ENCODE peak calls at places on chromosomes 2 and 18, in eight cellular contexts. H is cardiac fibroblast, A is fibroblast of lung, U is A549, W is foreskin fibroblast, V is mucosa of descending colon, C is BJ, R is PC-9. E is an unnamed sample.

GRCh38 chr18:74760026-74760425 is 162.4 kb downstream of the ZNF407 start:
- DNase-seq in H (no peak), A (no peak), U (no peak), W (no peak), V (no peak), C (no peak), R (no peak), E (no peak)

GRCh38 chr2:210617732-210618330 is 61.4 kb downstream of the CPS1 start:
- DNase-seq in H (peak), A (peak), U (peak), W (peak), V (peak), C (no peak), R (no peak), E (peak)

GRCh38 chr2:15939556-15939853 is 845 bp upstream of the MYCN start:
- DNase-seq in H (no peak), A (no peak), U (peak), W (no peak), V (no peak), C (no peak), R (peak), E (no peak)

GRCh38 chr2:111121028-111121872 is 536 bp downstream of the BCL2L11 start:
- DNase-seq in H (peak), A (peak), U (no peak), W (peak), V (peak), C (no peak), R (peak), E (peak)

GRCh38 chr2:20539776-20540586 is 93.1 kb downstream of the RHOB start:
- DNase-seq in H (no peak), A (no peak), U (no peak), W (peak), V (no peak), C (no peak), R (no peak), E (no peak)

GRCh38 chr2:205405752-205406151 is 276.5 kb upstream of the NRP2 start:
- DNase-seq in H (peak), A (peak), U (no peak), W (peak), V (no peak), C (peak), R (no peak), E (peak)

GRCh38 chr2:99850076-99850710 is 292.2 kb downstream of the AFF3 start:
- DNase-seq in H (no peak), A (peak), U (no peak), W (no peak), V (no peak), C (no peak), R (no peak), E (peak)

GRCh38 chr18:38539373-38539772 is 973.8 kb upstream of the CELF4 start:
- DNase-seq in H (no peak), A (no peak), U (no peak), W (no peak), V (no peak), C (no peak), R (no peak), E (no peak)

GRCh38 chr2:68620762-68621161 is 22.6 kb upstream of the PROKR1 start:
- DNase-seq in H (no peak), A (peak), U (no peak), W (no peak), V (no peak), C (no peak), R (no peak), E (no peak)

GRCh38 chr2:191241418-191241817 is 3.8 kb upstream of the MYO1B start:
- DNase-seq in H (no peak), A (no peak), U (no peak), W (no peak), V (no peak), C (no peak), R (no peak), E (no peak)

GRCh38 chr2:27249077-27249890 is 13.6 kb downstream of the SLC30A3 start:
- DNase-seq in H (no peak), A (no peak), U (no peak), W (peak), V (no peak), C (no peak), R (no peak), E (peak)

GRCh38 chr2:204545861-204546773 is 842 bp downstream of the PARD3B start:
- DNase-seq in H (no peak), A (no peak), U (no peak), W (peak), V (peak), C (no peak), R (peak), E (no peak)

GRCh38 chr2:9985531-9985930 is 34.0 kb downstream of the GRHL1 start:
- DNase-seq in H (no peak), A (no peak), U (no peak), W (peak), V (no peak), C (no peak), R (no peak), E (no peak)

DNA sequence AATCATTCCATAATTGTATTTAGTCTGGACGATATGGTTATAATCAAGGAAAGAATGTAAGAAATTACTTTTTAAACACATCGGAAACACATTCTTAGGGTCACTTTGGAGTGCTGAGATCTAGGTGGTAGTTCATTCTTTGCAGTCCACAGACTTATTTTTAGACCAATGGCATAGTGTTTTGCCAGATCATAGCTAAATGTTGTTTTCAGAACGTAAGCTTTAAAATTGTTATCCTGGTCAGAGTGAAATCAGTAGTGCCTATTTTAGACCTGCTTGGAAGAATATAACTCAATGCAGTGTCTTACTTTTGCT is 4.3 kb downstream of the MYL12A start:
- DNase-seq in H (peak), A (no peak), U (no peak), W (no peak), V (no peak), C (no peak), R (no peak), E (no peak)
- H3K4me3 ChIP-seq in H (no peak), A (no peak), U (no peak), W (peak), V (no peak), C (no peak), R (no peak), E (no peak)

DNA sequence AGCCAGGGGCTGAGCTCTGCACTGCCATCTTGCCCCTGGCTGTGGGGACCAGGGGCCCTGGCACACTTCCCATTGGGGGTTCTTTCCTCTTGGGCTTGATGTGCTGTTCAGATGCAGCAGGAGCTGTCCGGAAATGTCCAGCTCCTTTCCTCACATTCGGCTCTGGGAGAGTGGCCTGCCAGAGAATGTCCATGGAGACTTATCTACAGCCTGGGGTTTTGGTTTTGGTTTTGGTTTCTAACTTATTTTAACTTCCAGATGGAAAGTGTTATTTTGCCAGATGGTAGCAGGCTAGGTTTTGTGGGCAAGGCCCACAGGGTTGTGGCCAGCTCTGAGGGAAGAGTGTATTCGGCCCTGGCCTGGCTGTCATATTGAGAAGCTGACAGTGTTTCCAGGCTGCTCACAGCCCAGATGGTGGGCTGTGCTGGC is 177.3 kb downstream of the ANKRD30B start:
- DNase-seq in H (no peak), A (peak), U (no peak), W (peak), V (no peak), C (no peak), R (no peak), E (peak)
- TF ChIP-seq CTCF in H (no peak), A (no peak), U (no peak), W (no peak), V (no peak), C (no peak), R (no peak), E (no peak)

DNA sequence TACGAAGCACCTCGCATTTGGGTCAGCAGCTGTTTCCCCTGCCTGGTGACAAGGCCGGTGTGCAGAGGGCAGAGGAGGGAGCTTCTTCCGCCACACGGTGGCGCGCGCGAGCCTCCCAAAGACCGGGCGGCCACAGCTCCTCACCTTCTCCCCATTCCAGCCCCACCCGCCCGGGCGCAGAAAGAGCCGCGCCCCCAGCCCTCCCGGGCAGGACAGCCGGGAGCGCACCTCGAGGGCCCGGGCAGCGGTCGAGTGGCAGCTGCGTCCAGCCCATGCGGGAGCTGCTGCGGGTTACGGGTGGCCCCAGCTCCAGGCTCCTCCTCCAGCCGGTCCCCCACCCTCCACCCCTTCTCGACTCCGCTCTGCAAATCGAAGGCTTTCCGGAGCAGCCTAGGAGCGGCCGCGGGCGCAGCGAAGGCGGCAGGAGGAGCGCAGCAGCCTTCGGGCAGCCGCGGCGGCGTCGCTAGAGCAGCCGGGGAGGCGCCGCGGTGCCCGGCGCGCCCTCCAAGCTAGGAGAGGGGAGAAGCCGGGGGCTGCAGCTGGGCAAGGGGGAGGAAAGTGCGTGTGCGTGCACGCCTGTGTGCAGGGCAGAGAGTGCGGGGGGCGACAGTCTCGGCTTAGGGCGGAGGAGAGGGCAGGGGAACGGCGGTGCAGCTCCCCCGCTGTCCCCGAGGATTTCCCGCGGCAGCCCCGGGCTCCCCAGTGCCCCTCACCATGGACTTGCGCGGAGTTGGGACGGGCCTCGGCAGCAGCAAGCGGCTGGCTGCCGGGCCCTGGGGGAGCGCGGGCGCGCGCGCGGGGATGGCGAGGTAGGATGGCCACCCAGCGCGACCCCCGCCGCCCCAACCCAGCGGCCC is at the start of gene CCDC85A:
- DNase-seq in H (peak), A (peak), U (peak), W (peak), V (peak), C (no peak), R (peak), E (peak)
- H3K4me3 ChIP-seq in H (peak), A (no peak), U (peak), W (peak), V (no peak), C (peak), R (no peak), E (peak)

GRCh38 chr2:66574701-66575624 is 140.0 kb downstream of the MEIS1 start:
- DNase-seq in H (peak), A (peak), U (peak), W (peak), V (peak), C (no peak), R (peak), E (peak)
- TF ChIP-seq CTCF in H (peak), A (peak), U (peak), W (peak), V (no peak), C (peak), R (peak), E (peak)

GRCh38 chr2:120245933-120246332 is 6.7 kb upstream of the RALB start:
- DNase-seq in H (no peak), A (no peak), U (no peak), W (no peak), V (peak), C (no peak), R (peak), E (no peak)
- H3K4me3 ChIP-seq in H (no peak), A (no peak), U (no peak), W (no peak), V (no peak), C (no peak), R (peak), E (no peak)

DNA sequence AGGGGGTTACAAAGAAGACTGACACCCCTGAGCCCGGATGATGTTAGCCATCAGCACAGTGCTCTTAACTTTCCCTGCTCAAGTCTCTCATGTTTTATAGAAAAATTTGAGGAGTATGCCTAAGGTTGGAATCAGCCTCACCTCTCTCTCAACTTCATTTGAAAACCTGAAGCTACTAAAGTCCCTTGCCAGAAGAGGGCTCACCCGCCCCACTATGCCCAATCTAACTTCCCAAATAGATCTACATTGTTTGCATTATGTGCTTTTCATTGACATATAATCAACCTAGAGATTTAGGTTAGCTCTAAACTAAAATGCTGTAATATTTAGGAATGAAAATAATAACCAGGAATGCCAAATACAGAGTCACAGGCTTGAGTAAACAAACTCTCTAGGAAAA is 305.4 kb downstream of the NCKAP5 start:
- DNase-seq in H (no peak), A (peak), U (no peak), W (peak), V (peak), C (no peak), R (no peak), E (peak)
- TF ChIP-seq CTCF in H (peak), A (peak), U (peak), W (peak), V (no peak), C (peak), R (no peak), E (peak)

GRCh38 chr2:43075906-43076585 is 150.4 kb downstream of the ZFP36L2 start:
- DNase-seq in H (peak), A (peak), U (no peak), W (peak), V (no peak), C (no peak), R (peak), E (peak)

GRCh38 chr2:43076676-43077075 is 149.7 kb downstream of the ZFP36L2 start:
- DNase-seq in H (no peak), A (no peak), U (no peak), W (no peak), V (no peak), C (no peak), R (no peak), E (no peak)

GRCh38 chr2:43074592-43075053 is 151.8 kb downstream of the ZFP36L2 start:
- DNase-seq in H (no peak), A (no peak), U (no peak), W (no peak), V (no peak), C (no peak), R (no peak), E (no peak)

GRCh38 chr2:43074052-43074451 is 152.4 kb downstream of the ZFP36L2 start:
- DNase-seq in H (no peak), A (no peak), U (no peak), W (no peak), V (no peak), C (no peak), R (no peak), E (no peak)

GRCh38 chr2:43075054-43075593 is 151.3 kb downstream of the ZFP36L2 start:
- DNase-seq in H (peak), A (peak), U (no peak), W (peak), V (no peak), C (peak), R (peak), E (peak)
- H3K4me3 ChIP-seq in H (no peak), A (no peak), U (no peak), W (no peak), V (no peak), C (no peak), R (peak), E (no peak)

DNA sequence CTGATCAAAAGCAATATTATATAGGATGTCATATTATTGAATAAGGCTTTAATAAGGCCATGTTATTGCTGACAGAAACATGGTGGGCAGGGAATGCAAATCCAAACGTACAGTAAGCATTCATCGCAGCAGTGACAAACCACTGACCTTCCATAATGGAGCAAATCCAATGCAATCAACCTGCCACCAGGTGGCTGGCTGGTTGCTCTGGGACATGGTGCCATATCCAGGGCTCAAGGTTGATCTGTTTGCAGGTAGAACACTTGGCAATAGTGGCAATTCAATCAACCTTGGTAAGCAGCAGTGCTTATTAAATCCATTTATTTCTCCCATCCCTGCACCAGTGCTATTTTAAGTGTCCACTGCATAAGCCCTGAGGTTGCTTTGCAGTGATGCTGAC is 75.4 kb downstream of the CERKL start:
- DNase-seq in H (no peak), A (no peak), U (no peak), W (no peak), V (no peak), C (no peak), R (no peak), E (no peak)
- TF ChIP-seq CTCF in H (no peak), A (no peak), U (no peak), W (no peak), V (no peak), C (no peak), R (no peak), E (peak)

DNA sequence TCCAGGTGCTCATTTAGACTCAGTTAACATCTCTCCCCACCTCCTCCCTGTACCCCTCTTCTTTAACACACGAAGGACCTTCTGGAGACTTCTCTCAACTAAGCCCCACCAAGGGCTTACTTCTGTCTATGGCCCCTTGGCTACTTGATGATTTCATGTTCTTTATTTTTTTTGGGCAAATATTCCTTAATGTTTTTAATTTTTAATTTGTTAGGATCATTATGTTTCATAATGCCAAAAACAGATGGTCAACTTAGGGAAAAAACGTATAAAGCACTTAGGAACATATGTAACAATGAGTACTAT is 25.9 kb downstream of the IL37 start:
- DNase-seq in H (no peak), A (no peak), U (no peak), W (no peak), V (no peak), C (no peak), R (no peak), E (no peak)
- H3K4me3 ChIP-seq in H (no peak), A (no peak), U (no peak), W (no peak), V (no peak), C (no peak), R (no peak), E (no peak)

E was measured in astrocyte of the spinal cord.